ENCODE peak calls at places on chromosome 10, in seven cellular contexts. O is AG10803, Y is lung, E is colonic mucosa, R is dorsolateral prefrontal cortex, N is aorta, U is mammary epithelial cell. A is an unnamed sample.

GRCh38 chr10:62068464-62068863 is 167.0 kb downstream of the ARID5B start:
- DNase-seq in O (no peak), N (no peak), U (no peak), R (no peak), Y (peak; percentile 71), E (no peak), A (no peak)

GRCh38 chr10:125626671-125627070 is 56.3 kb downstream of the TEX36 start:
- DNase-seq in R (no peak), U (no peak), O (no peak), N (no peak), Y (no peak), E (no peak), A (no peak)

GRCh38 chr10:102358717-102359382 is 36.7 kb upstream of the NFKB2 start:
- DNase-seq in R (no peak), N (no peak), O (peak; percentile 65), U (no peak), E (no peak), Y (no peak), A (no peak)

GRCh38 chr10:84267503-84268126 is 22.8 kb downstream of the RGR start:
- DNase-seq in E (peak; percentile 77), U (peak; percentile 49), O (peak; percentile 48), Y (no peak), R (no peak), N (no peak), A (no peak)

GRCh38 chr10:14579405-14579804 is 195.3 kb downstream of the FAM107B start:
- DNase-seq in U (no peak), Y (no peak), E (no peak), R (no peak), N (no peak), O (peak; percentile 43), A (no peak)

GRCh38 chr10:30784896-30785605 is 155.5 kb upstream of the LYZL2 start:
- DNase-seq in N (peak; percentile 93), E (peak; percentile 44), R (peak; percentile 68), U (no peak), O (peak; percentile 71), Y (peak; percentile 75), A (peak; percentile 46)

GRCh38 chr10:33376976-33377657 is 42.6 kb upstream of the NRP1 start:
- DNase-seq in U (peak; percentile 82), N (no peak), E (no peak), R (no peak), Y (no peak), O (peak; percentile 77), A (no peak)

GRCh38 chr10:90930971-90931841 is 10.3 kb upstream of the ANKRD1 start:
- DNase-seq in O (peak; percentile 99), Y (peak; percentile 39), U (no peak), E (no peak), N (peak; percentile 82), R (no peak), A (no peak)

GRCh38 chr10:29688230-29688634 is 53.5 kb upstream of the SVIL start:
- DNase-seq in E (no peak), U (no peak), R (no peak), Y (no peak), O (no peak), N (no peak), A (no peak)

GRCh38 chr10:124653811-124654651 is 90.1 kb downstream of the FAM53B start:
- DNase-seq in N (no peak), U (peak; percentile 66), R (no peak), O (no peak), E (no peak), Y (no peak), A (peak; percentile 47)

GRCh38 chr10:101217450-101218281 is 11.6 kb downstream of the LBX1 start:
- DNase-seq in R (no peak), E (no peak), N (no peak), Y (no peak), U (no peak), O (peak; percentile 22), A (no peak)

GRCh38 chr10:36766921-36767320 is 358.5 kb upstream of the ANKRD30A start:
- DNase-seq in E (no peak), U (no peak), R (no peak), N (no peak), Y (no peak), O (no peak), A (no peak)

GRCh38 chr10:34866848-34867247 is 51.8 kb upstream of the PARD3 start:
- DNase-seq in E (peak; percentile 66), Y (no peak), O (no peak), R (no peak), N (no peak), U (no peak), A (no peak)

GRCh38 chr10:2798340-2798739 is 269.0 kb upstream of the PFKP start:
- DNase-seq in O (no peak), R (no peak), U (no peak), E (no peak), N (no peak), Y (no peak), A (no peak)

GRCh38 chr10:5944389-5945202 is 32.7 kb downstream of the IL15RA start:
- DNase-seq in U (peak; percentile 95), O (peak; percentile 100), E (peak; percentile 88), N (peak; percentile 84), R (no peak), Y (peak; percentile 73), A (peak; percentile 93)

GRCh38 chr10:58647770-58648169 is 135.1 kb downstream of the BICC1 start:
- DNase-seq in N (no peak), E (no peak), R (no peak), Y (no peak), O (peak; percentile 61), U (peak; percentile 81), A (no peak)

GRCh38 chr10:6119423-6119822 is 30.6 kb downstream of the RBM17 start:
- DNase-seq in N (no peak), Y (no peak), E (no peak), U (no peak), O (no peak), R (no peak), A (no peak)

GRCh38 chr10:100743626-100744135 is 1.7 kb upstream of the PAX2 start:
- DNase-seq in N (no peak), E (no peak), Y (no peak), O (peak; percentile 58), U (peak; percentile 41), R (no peak), A (no peak)

GRCh38 chr10:70715853-70716795 is 43.8 kb downstream of the ADAMTS14 start:
- DNase-seq in Y (no peak), O (no peak), E (no peak), N (no peak), U (peak; percentile 20), R (no peak), A (no peak)

GRCh38 chr10:90289037-90289436 is 568.8 kb downstream of the HTR7 start:
- DNase-seq in U (peak; percentile 30), O (no peak), N (no peak), E (no peak), R (no peak), Y (no peak), A (no peak)

GRCh38 chr10:92573091-92573797 is 649 bp downstream of the IDE start:
- DNase-seq in Y (peak; percentile 39), N (peak; percentile 76), O (peak; percentile 54), U (peak; percentile 46), E (peak; percentile 35), R (peak; percentile 26), A (peak; percentile 22)

GRCh38 chr10:88791924-88792323 is 10.6 kb upstream of the LIPM start:
- DNase-seq in Y (no peak), R (no peak), O (peak; percentile 13), N (no peak), E (no peak), U (peak; percentile 25), A (no peak)

GRCh38 chr10:126065751-126066150 is 169.4 kb downstream of the FANK1 start:
- DNase-seq in Y (no peak), N (no peak), O (no peak), E (no peak), U (peak; percentile 63), R (no peak), A (no peak)

DNA sequence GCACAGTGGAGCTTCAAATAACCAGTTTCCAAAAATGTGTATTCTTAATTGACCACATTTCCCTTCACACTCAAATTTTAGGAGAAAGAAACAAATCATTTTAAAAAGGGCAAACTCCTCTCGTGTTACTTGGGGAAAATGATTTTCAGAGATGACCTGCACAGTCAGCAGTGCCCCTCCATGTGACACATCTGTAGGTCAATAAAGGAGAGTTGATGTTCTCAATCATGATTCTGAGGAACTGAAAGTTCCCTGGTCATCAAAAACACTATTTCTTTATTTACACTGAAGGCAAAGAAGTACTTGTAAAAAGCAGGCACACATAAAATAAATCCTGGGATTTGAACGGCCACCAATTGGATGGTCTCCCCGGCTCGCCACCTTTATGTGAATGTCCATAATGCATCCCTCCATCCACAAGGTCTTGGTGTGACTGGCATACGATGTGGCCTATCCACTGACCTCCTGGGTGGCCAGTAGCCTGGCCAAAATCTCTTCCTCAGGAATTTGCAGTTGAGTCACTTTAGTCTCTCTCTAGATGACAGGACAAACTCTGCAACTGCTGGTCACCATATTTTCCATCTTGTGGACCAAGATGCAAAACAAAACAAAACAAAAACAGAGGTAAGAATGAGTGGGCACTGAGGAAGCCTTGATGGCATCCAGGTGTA is 39.0 kb downstream of the CDK1 start:
- DNase-seq in O (peak; percentile 73), E (no peak), R (no peak), N (no peak), Y (no peak), U (no peak), A (no peak)
- H3K4me3 ChIP-seq in O (no peak overlapping the region), E (no peak overlapping the region), R (peak overlapping the region; percentile 63), N (no peak overlapping the region), Y (no peak overlapping the region), U (no peak overlapping the region), A (no peak overlapping the region)

DNA sequence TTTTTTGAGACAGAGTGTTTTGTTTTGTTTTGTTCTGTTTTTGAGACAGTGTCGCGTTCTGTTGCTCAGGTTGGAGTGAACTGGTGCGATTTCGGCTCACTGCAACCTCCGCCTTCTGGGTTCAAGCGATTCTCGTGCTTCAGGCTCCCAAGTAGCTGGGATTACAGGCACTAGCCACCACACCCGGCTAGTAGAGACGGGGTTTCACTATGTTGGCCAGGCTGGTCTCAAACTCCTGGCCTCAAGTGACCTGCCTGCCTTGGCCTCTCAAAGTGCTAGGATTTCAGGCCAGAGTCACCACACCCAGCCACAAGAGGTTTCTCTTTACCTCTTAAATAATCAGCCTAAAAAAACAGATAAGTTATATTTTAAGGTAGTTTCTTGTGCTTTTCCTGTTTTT is 8.7 kb upstream of the ARHGAP12 start:
- DNase-seq in R (no peak), U (no peak), Y (no peak), N (no peak), O (no peak), E (peak; percentile 30), A (no peak)
- H3K4me3 ChIP-seq in R (no peak overlapping the region), U (no peak overlapping the region), Y (no peak overlapping the region), N (no peak overlapping the region), O (peak overlapping the region; percentile 16), E (no peak overlapping the region), A (no peak overlapping the region)

GRCh38 chr10:132535065-132535651 is 2.4 kb upstream of the INPP5A start:
- DNase-seq in O (no peak), E (no peak), R (no peak), N (peak; percentile 64), Y (no peak), U (no peak), A (no peak)
- H3K4me3 ChIP-seq in O (no peak overlapping the region), E (no peak overlapping the region), R (no peak overlapping the region), N (no peak overlapping the region), Y (no peak overlapping the region), U (no peak overlapping the region), A (no peak overlapping the region)

DNA sequence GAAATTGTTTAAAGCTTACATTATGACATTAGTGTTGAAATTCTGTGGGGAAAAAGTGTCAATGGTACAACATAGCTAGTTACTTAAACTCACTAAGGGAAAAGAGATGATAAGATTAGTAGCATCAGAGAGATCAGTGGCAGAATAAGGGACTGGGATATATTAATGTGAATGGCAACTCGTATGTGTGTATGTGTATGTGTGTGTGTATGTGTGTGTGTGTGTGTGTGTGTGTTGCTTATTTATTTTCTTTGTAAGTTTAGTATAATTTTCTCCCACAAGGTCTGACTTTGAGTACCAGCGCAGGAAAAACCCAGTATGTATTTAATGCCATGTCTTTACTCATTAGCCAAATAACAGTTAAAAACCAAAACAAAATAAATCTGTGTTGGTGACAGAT is 256.1 kb downstream of the ARHGAP21 start:
- DNase-seq in R (no peak), O (no peak), Y (no peak), E (no peak), U (peak; percentile 12), N (no peak), A (no peak)
- H3K4me3 ChIP-seq in R (no peak overlapping the region), O (peak overlapping the region; percentile 7), Y (no peak overlapping the region), E (peak overlapping the region; percentile 24), U (peak overlapping the region; percentile 82), N (no peak overlapping the region), A (peak overlapping the region; percentile 5)